ENCODE peak calls at places on chromosomes 5 and 9, in four cellular contexts. U is HCT116; J is SJCRH30; A is CD8-positive, alpha-beta T cell. S is an unnamed sample.
A peak's percentile ranks its signal among the peaks of the same experiment; 100 is the strongest.

GRCh38 chr9:38046669-38047300 is 22.2 kb downstream of the SHB start:
- DNase-seq in U (peak; percentile 77), J (no peak), A (no peak), S (no peak)

GRCh38 chr5:113243349-113243664 is 191.5 kb downstream of the TSSK1B start:
- DNase-seq in U (no peak), J (no peak), A (no peak), S (no peak)

GRCh38 chr5:119630752-119631440 is 1.5 kb downstream of the FAM170A start:
- DNase-seq in U (no peak), J (no peak), A (no peak), S (peak; percentile 2)

GRCh38 chr5:132526974-132527564 is 16.3 kb downstream of the IL5 start:
- DNase-seq in U (no peak), J (no peak), A (no peak), S (no peak)

GRCh38 chr9:122158202-122158601 is 1.4 kb downstream of the NDUFA8 start:
- DNase-seq in U (peak; percentile 70), J (peak; percentile 46), A (peak; percentile 52), S (peak; percentile 70)

GRCh38 chr9:129398901-129399300 is 220.8 kb upstream of the IER5L start:
- DNase-seq in U (no peak), J (no peak), A (no peak), S (no peak)

GRCh38 chr5:133384120-133384855 is 228.1 kb downstream of the FSTL4 start:
- DNase-seq in U (no peak), J (no peak), A (no peak), S (no peak)

GRCh38 chr5:60888359-60889061 is 44.4 kb upstream of the ELOVL7 start:
- DNase-seq in U (no peak), J (no peak), A (no peak), S (no peak)

GRCh38 chr9:95512751-95513120 is 4.0 kb downstream of the PTCH1 start:
- DNase-seq in U (no peak), J (no peak), A (no peak), S (no peak)

GRCh38 chr5:81247441-81247972 is 14.4 kb downstream of the CKMT2 start:
- DNase-seq in U (peak; percentile 40), J (no peak), A (no peak), S (peak; percentile 10)

GRCh38 chr9:112097712-112098688 is 77.1 kb downstream of the SUSD1 start:
- DNase-seq in U (peak; percentile 62), J (peak; percentile 75), A (peak; percentile 65), S (peak; percentile 86)

GRCh38 chr9:7570107-7570720 is 229.4 kb downstream of the DMAC1 start:
- DNase-seq in U (peak; percentile 44), J (peak; percentile 53), A (peak; percentile 51), S (peak; percentile 63)

GRCh38 chr9:119941081-119941480 is 571.8 kb upstream of the BRINP1 start:
- DNase-seq in U (no peak), J (no peak), A (no peak), S (no peak)

GRCh38 chr5:110735545-110735944 is 3.3 kb upstream of the SLC25A46 start:
- DNase-seq in U (no peak), J (no peak), A (no peak), S (no peak)

GRCh38 chr5:150571836-150572235 is 63.9 kb downstream of the NDST1 start:
- DNase-seq in U (no peak), J (peak; percentile 60), A (no peak), S (no peak)

GRCh38 chr5:137254153-137254552 is 245.0 kb downstream of the SPOCK1 start:
- DNase-seq in U (no peak), J (no peak), A (no peak), S (no peak)
- H3K27ac ChIP-seq in U (no peak overlapping the region), J (no peak overlapping the region), A (no peak overlapping the region), S (no peak overlapping the region)

GRCh38 chr5:1315709-1316587 is 21.1 kb upstream of the TERT start:
- DNase-seq in U (no peak), J (peak; percentile 18), A (peak; percentile 74), S (no peak)
- H3K4me3 ChIP-seq in U (peak overlapping the region; percentile 35), J (no peak overlapping the region), A (peak overlapping the region; percentile 54), S (no peak overlapping the region)

GRCh38 chr9:135907446-135908333 is at the start of gene CAMSAP1:
- DNase-seq in U (peak; percentile 74), J (peak; percentile 91), A (peak; percentile 91), S (peak; percentile 94)

GRCh38 chr9:135906291-135907005 is 898 bp downstream of the CAMSAP1 start:
- DNase-seq in U (no peak), J (no peak), A (no peak), S (peak; percentile 43)

GRCh38 chr9:135907006-135907434 is 326 bp downstream of the CAMSAP1 start:
- DNase-seq in U (no peak), J (peak; percentile 45), A (no peak), S (no peak)

GRCh38 chr9:135904121-135904520 is 3.2 kb downstream of the CAMSAP1 start:
- DNase-seq in U (no peak), J (no peak), A (no peak), S (no peak)

GRCh38 chr9:135905380-135906282 is 1.7 kb downstream of the CAMSAP1 start:
- DNase-seq in U (peak; percentile 53), J (no peak), A (peak; percentile 68), S (no peak)
- H3K4me1 ChIP-seq in U (peaks cover 31% of the 10 kb centered on the region), J (peaks cover 3% of the 10 kb centered on the region), A (peaks cover 27% of the 10 kb centered on the region), S (peaks cover 15% of the 10 kb centered on the region)

GRCh38 chr9:89048611-89049010 is 57.3 kb downstream of the S1PR3 start:
- DNase-seq in U (no peak), J (no peak), A (no peak), S (peak; percentile 15)

GRCh38 chr9:89051421-89051820 is 60.2 kb downstream of the S1PR3 start:
- DNase-seq in U (no peak), J (no peak), A (no peak), S (no peak)

GRCh38 chr9:89047667-89048066 is 56.4 kb downstream of the S1PR3 start:
- DNase-seq in U (no peak), J (no peak), A (no peak), S (no peak)

GRCh38 chr9:89054865-89055495 is 63.7 kb downstream of the S1PR3 start:
- DNase-seq in U (no peak), J (no peak), A (no peak), S (no peak)

DNA sequence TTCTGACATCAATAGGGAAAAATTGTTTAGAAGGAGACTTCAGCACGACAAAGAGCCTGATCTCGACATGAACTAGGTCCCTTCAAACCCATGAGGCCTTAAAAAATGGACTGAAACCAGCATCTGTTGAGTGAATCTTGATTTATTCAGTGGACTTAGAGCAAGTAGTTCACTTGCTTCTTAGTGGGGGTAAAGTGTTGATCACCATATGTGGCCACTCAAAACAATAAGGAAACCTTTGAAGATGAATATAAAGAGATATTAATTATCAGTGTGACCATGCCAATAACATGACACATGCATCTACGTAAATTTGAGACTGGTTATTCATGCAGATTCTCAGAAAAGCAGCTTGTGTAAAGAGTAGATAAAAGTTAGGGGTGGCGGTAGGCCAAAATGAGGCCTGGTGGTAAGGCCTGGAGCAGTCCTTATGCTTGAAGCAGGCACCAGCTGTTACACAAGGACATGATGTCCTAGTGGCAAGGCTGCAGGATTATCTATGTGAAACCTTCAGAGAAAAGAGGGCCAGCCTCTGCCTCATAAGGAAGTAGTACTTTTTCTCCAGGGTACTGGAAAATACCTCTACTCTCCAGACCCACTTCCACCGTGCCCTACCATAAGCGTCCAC is 61.3 kb downstream of the S1PR3 start:
- DNase-seq in U (no peak), J (no peak), A (no peak), S (no peak)
- H3K27ac ChIP-seq in U (no peak overlapping the region), J (no peak overlapping the region), A (no peak overlapping the region), S (no peak overlapping the region)